ENCODE peak calls at places on chromosomes 16 and 17, in four cellular contexts. V is Peyer's patch, G is A549, C is aorta. U is an unnamed sample.
A peak's percentile ranks its signal among the peaks of the same experiment; 100 is the strongest.

GRCh38 chr17:75822119-75822799 is 21.9 kb downstream of the UNC13D start:
- DNase-seq in V (peak; percentile 72), G (no peak), C (peak; percentile 76), U (no peak)

GRCh38 chr17:64506576-64507417 is at the start of gene CEP95:
- DNase-seq in V (peak; percentile 98), G (no peak), C (peak; percentile 97), U (peak; percentile 86)

GRCh38 chr17:1313270-1314005 is 34.0 kb downstream of the TRARG1 start:
- DNase-seq in V (no peak), G (no peak), C (no peak), U (no peak)

GRCh38 chr16:85283305-85284050 is 171.2 kb upstream of the CIBAR2 start:
- DNase-seq in V (no peak), G (no peak), C (no peak), U (no peak)

GRCh38 chr16:86980644-86981043 is 336.5 kb downstream of the C16orf95 start:
- DNase-seq in V (no peak), G (no peak), C (peak; percentile 58), U (no peak)

GRCh38 chr16:50719401-50720337 is 22.2 kb upstream of the CYLD start:
- DNase-seq in V (no peak), G (no peak), C (no peak), U (no peak)

GRCh38 chr17:3771140-3771539 is 29.8 kb downstream of the ITGAE start:
- DNase-seq in V (no peak), G (no peak), C (no peak), U (no peak)

GRCh38 chr16:82999711-83000110 is 372.9 kb downstream of the CDH13 start:
- DNase-seq in V (no peak), G (no peak), C (no peak), U (no peak)

GRCh38 chr17:42018339-42018738 is 1.1 kb upstream of the DNAJC7 start:
- DNase-seq in V (no peak), G (no peak), C (no peak), U (no peak)

GRCh38 chr17:8320990-8321389 is 10.9 kb downstream of the ARHGEF15 start:
- DNase-seq in V (no peak), G (no peak), C (no peak), U (no peak)

GRCh38 chr16:11585460-11586374 is 1.0 kb downstream of the LITAF start:
- DNase-seq in V (peak; percentile 62), G (no peak), C (peak; percentile 80), U (no peak)

GRCh38 chr17:79613195-79613517 is 2.3 kb upstream of the RBFOX3 start:
- DNase-seq in V (no peak), G (no peak), C (no peak), U (no peak)

GRCh38 chr16:16915771-16916170 is 536.8 kb downstream of the NPIPA7 start:
- DNase-seq in V (no peak), G (no peak), C (no peak), U (no peak)

GRCh38 chr17:63999680-64000531 is 1.8 kb downstream of the PRR29 start:
- DNase-seq in V (peak; percentile 44), G (no peak), C (peak; percentile 55), U (no peak)

DNA sequence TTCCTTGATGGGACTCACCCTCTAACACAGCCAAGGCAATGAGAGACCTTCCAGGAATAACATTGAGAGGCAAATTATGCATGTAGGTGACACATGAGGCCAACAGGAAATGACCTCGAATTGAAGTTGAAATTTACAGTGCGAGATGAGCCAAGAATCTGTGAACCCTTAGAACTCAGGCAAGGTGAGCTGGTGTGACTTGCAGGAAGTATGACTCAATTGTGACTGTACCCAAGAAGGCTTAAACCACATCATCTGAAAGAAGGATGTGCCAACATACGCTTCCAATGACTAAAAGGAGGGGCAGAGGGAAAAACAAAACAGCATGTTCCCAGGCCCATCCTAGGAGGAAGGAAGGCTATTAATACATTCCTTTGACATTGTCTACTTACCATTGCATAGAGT is 44.8 kb downstream of the PITPNC1 start:
- DNase-seq in V (peak; percentile 77), G (peak; percentile 95), C (no peak), U (peak; percentile 100)
- H3K27ac ChIP-seq in V (peak overlapping the region; percentile 94), G (peak overlapping the region; percentile 77), C (no peak overlapping the region), U (peak overlapping the region; percentile 100)

GRCh38 chr16:22887445-22887844 is 73.5 kb downstream of the HS3ST2 start:
- DNase-seq in V (no peak), G (no peak), C (no peak), U (no peak)

GRCh38 chr16:22888791-22889190 is 74.8 kb downstream of the HS3ST2 start:
- DNase-seq in V (no peak), G (no peak), C (no peak), U (no peak)

GRCh38 chr16:22890976-22891375 is 77.0 kb downstream of the HS3ST2 start:
- DNase-seq in V (no peak), G (no peak), C (no peak), U (no peak)

DNA sequence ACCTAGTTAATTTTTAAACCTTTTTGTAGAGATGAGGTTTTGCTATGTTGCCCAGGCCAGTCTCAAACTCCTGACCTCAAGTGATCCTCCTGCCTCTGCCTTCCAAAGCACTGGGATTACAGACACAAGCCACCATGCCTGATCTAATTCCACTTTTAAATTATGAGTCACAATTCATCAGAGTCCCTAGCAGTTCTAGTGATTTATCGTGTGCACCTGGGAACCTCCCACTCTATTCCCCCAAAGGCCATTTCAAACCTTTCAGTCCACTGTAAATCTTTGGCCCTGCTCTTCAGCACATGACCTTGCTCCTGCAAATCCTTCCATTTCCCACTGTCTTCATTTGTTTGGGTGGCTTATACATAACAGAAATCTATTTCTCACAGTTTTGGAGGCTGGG is 72.9 kb downstream of the HS3ST2 start:
- DNase-seq in V (no peak), G (no peak), C (no peak), U (no peak)
- H3K27ac ChIP-seq in V (no peak overlapping the region), G (no peak overlapping the region), C (no peak overlapping the region), U (no peak overlapping the region)

GRCh38 chr17:77286641-77287431 is 146.1 kb downstream of the SEC14L1 start:
- DNase-seq in V (peak; percentile 85), G (peak; percentile 99), C (peak; percentile 86), U (peak; percentile 91)

GRCh38 chr17:77287432-77288068 is 146.8 kb downstream of the SEC14L1 start:
- DNase-seq in V (peak; percentile 83), G (peak; percentile 85), C (no peak), U (no peak)

GRCh38 chr17:77285594-77286390 is 145.0 kb downstream of the SEC14L1 start:
- DNase-seq in V (peak; percentile 84), G (peak; percentile 72), C (peak; percentile 84), U (peak; percentile 94)

GRCh38 chr17:77286391-77286640 is 145.5 kb downstream of the SEC14L1 start:
- DNase-seq in V (no peak), G (no peak), C (no peak), U (no peak)

DNA sequence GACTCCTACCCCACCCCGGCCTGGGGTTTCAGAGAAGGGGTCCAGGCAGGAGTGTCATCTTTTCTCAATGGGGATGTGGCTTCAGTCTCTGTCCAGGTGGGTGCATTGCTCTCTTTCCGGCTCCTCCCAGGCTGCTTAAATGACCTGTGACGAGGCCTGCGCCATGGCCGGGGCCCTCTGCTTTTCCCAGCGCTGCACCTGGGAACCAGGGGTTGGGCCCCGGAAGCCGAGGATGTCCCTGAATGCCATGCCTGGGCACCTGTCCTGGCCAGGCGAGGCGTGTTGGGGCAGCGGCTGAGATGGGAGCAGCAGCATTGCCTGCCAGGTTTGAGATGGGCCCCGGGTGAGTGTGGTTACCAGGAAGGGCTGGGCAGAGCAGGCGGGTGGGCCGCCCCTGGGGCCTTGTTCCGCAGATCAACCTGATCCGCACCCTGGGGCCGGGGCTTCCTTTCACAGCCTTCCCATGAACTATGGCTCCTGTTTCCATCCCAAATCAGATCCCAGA is 147.4 kb downstream of the SEC14L1 start:
- DNase-seq in V (no peak), G (no peak), C (no peak), U (no peak)
- H3K27ac ChIP-seq in V (peak overlapping the region; percentile 91), G (peak overlapping the region; percentile 91), C (no peak overlapping the region), U (peak overlapping the region; percentile 100)

GRCh38 chr17:80937501-80938356 is 53.9 kb upstream of the CHMP6 start:
- DNase-seq in V (no peak), G (no peak), C (peak; percentile 66), U (no peak)

GRCh38 chr17:80931421-80932265 is 60.0 kb upstream of the CHMP6 start:
- DNase-seq in V (no peak), G (no peak), C (peak; percentile 59), U (no peak)

GRCh38 chr17:80938556-80938955 is 53.1 kb upstream of the CHMP6 start:
- DNase-seq in V (no peak), G (no peak), C (peak; percentile 40), U (no peak)

GRCh38 chr17:80936218-80936617 is 55.4 kb upstream of the CHMP6 start:
- DNase-seq in V (no peak), G (no peak), C (no peak), U (no peak)

DNA sequence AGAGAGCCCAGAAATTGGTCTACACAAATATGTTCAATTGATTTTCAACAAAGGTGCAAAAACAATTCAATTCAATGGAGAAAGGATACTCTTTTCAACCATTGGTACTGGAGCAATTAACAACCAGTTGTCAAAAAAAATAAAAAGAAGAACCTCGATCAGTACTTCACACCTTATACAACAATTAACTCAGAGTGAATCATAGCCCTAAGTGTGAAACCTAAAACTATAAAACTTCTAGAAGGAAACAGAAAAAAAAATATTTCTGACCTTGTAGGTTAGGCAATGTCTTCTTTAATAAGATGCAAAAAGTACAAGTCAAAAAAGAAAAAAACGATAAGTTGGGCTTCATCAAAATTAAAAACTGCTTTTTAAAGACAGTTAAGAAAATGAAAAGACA is 56.1 kb upstream of the CHMP6 start:
- DNase-seq in V (no peak), G (no peak), C (no peak), U (no peak)
- H3K27ac ChIP-seq in V (no peak overlapping the region), G (no peak overlapping the region), C (no peak overlapping the region), U (no peak overlapping the region)

U was measured in epithelial cell of prostate.